ENCODE peak calls at places on chromosome 17, in six cellular contexts. K, N, J, M, G and T are unnamed samples. For H3K4me1, the result is how much of the 10 kb centered on the place peaks cover.

GRCh38 chr17:72766761-72767356 is 325.6 kb downstream of the SLC39A11 start:
- DNase-seq in G (no peak), K (no peak), J (no peak), M (no peak), N (no peak), T (no peak)

GRCh38 chr17:27244481-27245223 is 49.3 kb upstream of the WSB1 start:
- DNase-seq in M (no peak), N (peak), K (peak), J (no peak), G (peak), T (peak)

GRCh38 chr17:38628441-38628840 is 22.7 kb upstream of the SRCIN1 start:
- DNase-seq in K (peak), N (no peak), G (no peak), M (no peak), J (no peak), T (peak)

GRCh38 chr17:57086069-57086930 is 1.3 kb downstream of the AKAP1 start:
- DNase-seq in J (no peak), N (no peak), G (peak), K (no peak), M (no peak), T (peak)

GRCh38 chr17:12927541-12928425 is 90.0 kb downstream of the ELAC2 start:
- DNase-seq in N (peak), J (no peak), G (no peak), M (no peak), K (no peak), T (no peak)

GRCh38 chr17:63698886-63699637 is 863 bp downstream of the LIMD2 start:
- DNase-seq in G (peak), J (peak), K (peak), M (no peak), N (peak), T (peak)

GRCh38 chr17:63916566-63917185 is 2.0 kb downstream of the GH1 start:
- DNase-seq in M (no peak), N (no peak), K (no peak), G (no peak), J (no peak), T (no peak)

GRCh38 chr17:64327201-64327930 is 63.3 kb downstream of the PECAM1 start:
- DNase-seq in J (no peak), G (no peak), N (peak), K (no peak), M (no peak), T (no peak)

GRCh38 chr17:28370035-28370743 is at the start of gene VTN:
- DNase-seq in M (no peak), G (peak), N (peak), K (peak), J (no peak), T (no peak)

GRCh38 chr17:51710289-51710979 is 448.1 kb downstream of the CA10 start:
- DNase-seq in J (no peak), N (no peak), G (no peak), K (no peak), M (no peak), T (no peak)

GRCh38 chr17:75640556-75641119 is 7.4 kb downstream of the SMIM5 start:
- DNase-seq in G (no peak), K (no peak), J (no peak), N (no peak), M (no peak), T (no peak)

GRCh38 chr17:65514082-65514481 is 47.4 kb downstream of the AXIN2 start:
- DNase-seq in N (no peak), G (no peak), J (no peak), M (no peak), K (no peak), T (no peak)

GRCh38 chr17:44972953-44973352 is 4.8 kb upstream of the C1QL1 start:
- DNase-seq in J (no peak), G (no peak), M (no peak), N (no peak), K (no peak), T (no peak)

GRCh38 chr17:47776330-47777197 is 43.5 kb downstream of the TBX21 start:
- DNase-seq in G (peak), M (no peak), N (no peak), J (peak), K (peak), T (no peak)

GRCh38 chr17:36534117-36534880 is at the start of gene MYO19:
- DNase-seq in J (peak), N (peak), M (no peak), K (peak), G (peak), T (peak)

GRCh38 chr17:74271902-74272563 is 2.0 kb upstream of the DNAI2 start:
- DNase-seq in M (no peak), G (peak), J (no peak), K (peak), N (no peak), T (no peak)

GRCh38 chr17:82948081-82948511 is 108.3 kb upstream of the ZNF750 start:
- DNase-seq in J (no peak), G (no peak), K (no peak), M (no peak), N (peak), T (no peak)

GRCh38 chr17:71118039-71118438 is 948.7 kb downstream of the KCNJ2 start:
- DNase-seq in M (no peak), N (no peak), G (peak), K (no peak), J (no peak), T (no peak)

GRCh38 chr17:33137411-33137810 is 145.8 kb downstream of the SPACA3 start:
- DNase-seq in M (no peak), K (no peak), N (no peak), G (no peak), J (no peak), T (no peak)

GRCh38 chr17:64063766-64064224 is 43.4 kb upstream of the ICAM2 start:
- DNase-seq in K (peak), M (peak), J (peak), G (peak), N (peak), T (no peak)

GRCh38 chr17:73819440-73820395 is 175.5 kb upstream of the SDK2 start:
- DNase-seq in N (no peak), J (no peak), K (no peak), M (no peak), G (no peak), T (no peak)

GRCh38 chr17:160336-160735 is 21.1 kb downstream of the DOC2B start:
- DNase-seq in G (no peak), K (no peak), J (peak), M (no peak), N (no peak), T (no peak)

GRCh38 chr17:28570716-28571254 is 539 bp downstream of the PIGS start:
- DNase-seq in J (peak), K (peak), N (no peak), G (peak), M (no peak), T (no peak)

GRCh38 chr17:9291912-9292562 is 270.7 kb downstream of the NTN1 start:
- DNase-seq in M (no peak), J (peak), N (peak), K (peak), G (peak), T (peak)

GRCh38 chr17:21031756-21032396 is 10.9 kb downstream of the USP22 start:
- DNase-seq in N (no peak), M (no peak), G (no peak), K (no peak), J (no peak), T (no peak)

GRCh38 chr17:50288306-50288705 is 14.0 kb downstream of the TMEM92 start:
- DNase-seq in K (no peak), G (no peak), J (no peak), N (no peak), M (no peak), T (no peak)

GRCh38 chr17:32584792-32585191 is 98.0 kb downstream of the CDK5R1 start:
- DNase-seq in K (no peak), N (no peak), G (no peak), J (no peak), M (no peak), T (no peak)

GRCh38 chr17:55284944-55285339 is 20.2 kb downstream of the HLF start:
- DNase-seq in G (no peak), J (no peak), K (no peak), M (no peak), N (no peak), T (no peak)

GRCh38 chr17:73090396-73091202 is 1.9 kb downstream of the SLC39A11 start:
- DNase-seq in J (no peak), M (no peak), G (no peak), N (no peak), K (no peak), T (no peak)

DNA sequence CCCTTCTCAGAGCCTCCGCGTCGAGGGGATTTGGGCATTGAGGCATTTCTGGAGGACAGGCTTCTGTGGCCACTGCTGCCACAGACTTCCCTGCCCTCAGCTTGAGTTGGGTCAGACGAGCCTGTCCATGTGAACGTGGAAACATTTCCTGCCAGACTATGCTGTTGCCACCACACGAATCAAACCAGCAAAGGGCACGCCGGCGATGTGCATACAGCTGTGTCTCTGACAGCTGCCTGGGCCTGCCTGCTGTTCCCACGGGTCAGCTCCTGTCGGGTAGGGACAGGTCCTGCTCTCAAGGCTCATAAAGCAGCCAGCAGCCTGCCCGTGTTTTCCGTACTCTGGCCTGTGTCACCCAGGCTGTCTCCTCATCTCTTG is 100.3 kb downstream of the RAB11FIP4 start:
- DNase-seq in J (no peak), N (no peak), G (no peak), K (peak), M (no peak), T (no peak)
- H3K4me1 ChIP-seq in J (half or more), N (under half), G (under half), K (under half), M (under half), T (under half)

DNA sequence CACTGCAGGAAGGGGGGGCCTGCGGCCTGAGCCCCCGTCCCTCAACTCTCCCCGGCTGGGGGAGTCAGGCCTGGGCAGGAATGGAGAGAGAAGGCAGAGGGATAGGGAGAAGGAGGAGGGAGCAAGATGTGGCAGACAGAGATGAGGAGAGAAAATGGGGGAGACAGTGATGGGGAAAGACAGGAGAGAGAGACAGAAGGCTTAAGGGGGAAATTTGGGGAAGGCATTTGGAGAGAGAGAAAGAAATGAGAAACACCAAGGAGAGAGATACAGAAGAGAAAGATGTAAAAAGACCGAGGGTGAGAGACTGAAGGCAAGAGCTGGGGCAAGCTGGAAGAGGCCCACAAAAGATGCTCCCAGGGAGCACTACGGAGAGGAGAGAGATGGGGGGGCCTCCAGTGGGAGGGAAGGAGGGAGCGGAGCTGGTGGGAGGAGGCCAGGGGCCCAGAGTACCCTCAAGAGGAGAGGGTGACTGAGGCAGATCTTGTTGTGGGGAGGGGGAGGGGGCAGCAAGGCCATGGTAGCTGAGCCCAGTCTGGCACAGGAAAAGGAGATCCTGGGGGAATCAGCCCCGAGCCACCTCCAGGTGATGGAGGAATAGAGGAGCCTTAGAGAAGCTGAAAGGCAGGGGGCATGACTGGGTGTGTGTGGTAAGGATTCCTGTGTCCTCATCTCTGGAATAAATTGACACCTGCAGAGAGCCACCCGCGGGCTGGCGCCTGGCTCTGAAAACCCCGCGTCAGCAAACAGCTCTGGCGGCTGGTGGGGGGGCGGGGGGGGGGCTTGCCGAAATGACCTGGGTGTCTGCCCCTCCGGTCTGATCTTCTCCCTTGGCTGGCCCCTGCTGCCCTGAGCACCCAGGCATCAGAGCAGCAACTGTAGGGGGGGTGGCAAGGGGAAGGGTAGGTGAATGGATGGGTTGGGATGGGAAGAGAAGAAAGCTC is 1.5 kb upstream of the NLGN2 start:
- DNase-seq in J (peak), N (no peak), M (no peak), K (no peak), G (peak), T (no peak)
- H3K4me3 ChIP-seq in J (no peak), N (peak), M (peak), K (peak), G (peak), T (peak)

DNA sequence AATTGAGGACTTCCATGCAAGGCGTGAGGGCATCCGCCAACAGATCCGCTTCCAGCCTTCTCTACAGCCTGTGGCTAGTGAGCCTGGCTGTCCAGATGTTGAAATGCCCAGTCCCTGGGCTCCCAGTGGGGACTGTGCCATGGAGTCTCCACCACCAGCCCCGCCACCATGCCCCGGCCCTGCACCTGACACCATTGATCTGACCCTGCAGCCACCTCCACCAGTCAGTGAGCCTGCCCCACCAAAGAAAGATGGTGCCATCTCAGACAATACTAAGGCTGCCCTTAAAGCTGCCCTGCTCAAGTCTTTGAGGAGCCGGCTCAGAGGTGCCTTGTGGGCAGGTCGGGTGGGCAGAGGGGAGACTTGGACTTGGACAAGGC is 3.1 kb downstream of the MAPK7 start:
- DNase-seq in K (no peak), J (no peak), G (no peak), M (no peak), N (no peak), T (no peak)
- H3K4me1 ChIP-seq in K (under half), J (under half), G (under half), M (under half), N (under half), T (under half)

DNA sequence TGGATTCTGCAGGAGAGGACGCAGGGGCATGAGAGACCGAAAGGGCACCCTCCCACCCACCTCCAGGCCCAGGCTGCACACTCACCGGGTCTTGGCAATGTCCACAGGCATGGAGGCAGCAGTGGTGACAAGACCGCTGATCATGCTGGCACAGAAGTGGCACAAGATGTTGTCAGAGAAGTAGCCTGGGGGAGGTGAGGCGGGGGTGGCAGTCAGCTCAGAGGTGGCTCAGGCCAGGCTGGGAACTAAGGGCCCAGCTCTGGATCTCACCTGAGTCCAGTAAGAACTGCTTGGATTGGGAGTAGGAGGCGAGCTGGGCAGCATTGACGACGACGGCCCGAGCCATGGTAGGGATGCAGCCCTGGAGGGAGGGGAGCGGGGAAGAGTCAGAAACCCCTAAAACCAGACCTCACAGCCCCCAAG is 1.8 kb downstream of the SLC25A11 start:
- DNase-seq in G (no peak), K (no peak), M (no peak), J (no peak), N (no peak), T (no peak)
- H3K4me3 ChIP-seq in G (no peak), K (no peak), M (no peak), J (no peak), N (no peak), T (no peak)

GRCh38 chr17:42677012-42677857 is 441 bp upstream of the PLEKHH3 start:
- DNase-seq in M (peak), K (peak), J (peak), N (peak), G (peak), T (peak)

GRCh38 chr17:42675984-42676423 is 790 bp downstream of the PLEKHH3 start:
- DNase-seq in K (peak), G (no peak), J (no peak), M (no peak), N (peak), T (peak)

GRCh38 chr17:42675348-42675983 is 1.3 kb downstream of the PLEKHH3 start:
- DNase-seq in G (no peak), N (peak), J (no peak), M (no peak), K (no peak), T (no peak)

GRCh38 chr17:42677921-42678781 is 1.4 kb upstream of the PLEKHH3 start:
- DNase-seq in M (peak), J (peak), G (peak), N (peak), K (peak), T (peak)

GRCh38 chr17:42676424-42677011 is at the start of gene PLEKHH3:
- DNase-seq in J (no peak), G (peak), N (no peak), M (no peak), K (peak), T (no peak)
- H3K4me1 ChIP-seq in J (half or more), G (under half), N (under half), M (under half), K (under half), T (under half)

GRCh38 chr17:79609616-79610150 is 1.2 kb downstream of the RBFOX3 start:
- DNase-seq in N (no peak), G (peak), K (no peak), J (no peak), M (no peak), T (no peak)
- H3K4me3 ChIP-seq in N (peak), G (peak), K (no peak), J (no peak), M (peak), T (no peak)

GRCh38 chr17:78771758-78772382 is 10.2 kb downstream of the CYTH1 start:
- DNase-seq in G (no peak), J (no peak), K (no peak), M (no peak), N (no peak), T (no peak)
- H3K4me1 ChIP-seq in G (under half), J (half or more), K (under half), M (under half), N (under half), T (under half)

DNA sequence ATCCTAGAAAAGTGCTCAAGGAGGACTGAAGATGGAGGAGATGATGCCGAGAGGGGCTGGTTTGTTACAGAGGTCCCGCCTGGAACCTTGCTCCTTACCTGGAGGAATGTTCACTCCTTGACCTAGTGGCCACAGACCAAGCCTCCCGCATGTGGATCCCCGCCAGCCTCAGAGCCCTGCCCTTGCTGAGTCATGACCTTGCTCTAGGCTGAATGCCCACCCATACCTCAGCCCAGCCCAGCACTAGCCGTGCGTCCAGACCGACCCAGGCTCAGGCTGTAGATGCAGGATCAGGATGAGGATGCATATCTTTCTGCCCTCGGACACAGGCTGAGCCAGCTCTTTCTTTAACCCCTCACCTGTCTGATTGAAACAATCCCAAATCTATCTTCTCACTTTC is 34.8 kb downstream of the WSCD1 start:
- DNase-seq in J (no peak), M (no peak), G (no peak), N (no peak), K (no peak), T (no peak)
- H3K4me3 ChIP-seq in J (no peak), M (no peak), G (no peak), N (no peak), K (no peak), T (no peak)